ENCODE peak calls at places on chromosomes 1 and 21, in five cellular contexts. One of them, this sample, is unnamed.

GRCh38 chr1:172662464-172663109 is 3.7 kb downstream of the FASLG start:
- DNase-seq in sigmoid colon: no peak
- DNase-seq in upper lobe of left lung: peak
- DNase-seq in transverse colon: peak
- DNase-seq in breast epithelium: peak
- DNase-seq in this sample: peak

GRCh38 chr1:194194724-194195123 is 1008.3 kb upstream of the B3GALT2 start:
- DNase-seq in sigmoid colon: no peak
- DNase-seq in upper lobe of left lung: no peak
- DNase-seq in transverse colon: no peak
- DNase-seq in breast epithelium: no peak
- DNase-seq in this sample: no peak

GRCh38 chr1:177824508-177824982 is 145.3 kb downstream of the SEC16B start:
- DNase-seq in sigmoid colon: no peak
- DNase-seq in upper lobe of left lung: no peak
- DNase-seq in transverse colon: no peak
- DNase-seq in breast epithelium: no peak
- DNase-seq in this sample: no peak

GRCh38 chr1:64745986-64746940 is 1.4 kb downstream of the RAVER2 start:
- DNase-seq in sigmoid colon: no peak
- DNase-seq in upper lobe of left lung: no peak
- DNase-seq in transverse colon: peak
- DNase-seq in breast epithelium: no peak
- DNase-seq in this sample: no peak

GRCh38 chr21:40752125-40752524 is 94.8 kb downstream of the DSCAM start:
- DNase-seq in sigmoid colon: no peak
- DNase-seq in upper lobe of left lung: no peak
- DNase-seq in transverse colon: no peak
- DNase-seq in breast epithelium: no peak
- DNase-seq in this sample: no peak

GRCh38 chr1:94325379-94326302 is 88.3 kb upstream of the ARHGAP29 start:
- DNase-seq in sigmoid colon: no peak
- DNase-seq in upper lobe of left lung: no peak
- DNase-seq in transverse colon: no peak
- DNase-seq in breast epithelium: peak
- DNase-seq in this sample: no peak

GRCh38 chr1:181992072-181992471 is 69.4 kb downstream of the ZNF648 start:
- DNase-seq in sigmoid colon: no peak
- DNase-seq in upper lobe of left lung: no peak
- DNase-seq in transverse colon: no peak
- DNase-seq in breast epithelium: no peak
- DNase-seq in this sample: no peak

GRCh38 chr1:184974086-184974836 is at the start of gene NIBAN1:
- DNase-seq in sigmoid colon: peak
- DNase-seq in upper lobe of left lung: peak
- DNase-seq in transverse colon: peak
- DNase-seq in breast epithelium: peak
- DNase-seq in this sample: peak

GRCh38 chr1:85502171-85502570 is 37.2 kb upstream of the DDAH1 start:
- DNase-seq in sigmoid colon: no peak
- DNase-seq in upper lobe of left lung: no peak
- DNase-seq in transverse colon: no peak
- DNase-seq in breast epithelium: no peak
- DNase-seq in this sample: no peak

GRCh38 chr1:115764541-115764940 is 4.0 kb downstream of the CASQ2 start:
- DNase-seq in sigmoid colon: no peak
- DNase-seq in upper lobe of left lung: no peak
- DNase-seq in transverse colon: peak
- DNase-seq in breast epithelium: no peak
- DNase-seq in this sample: no peak

GRCh38 chr1:32774950-32775634 is 42.1 kb downstream of the YARS1 start:
- DNase-seq in sigmoid colon: no peak
- DNase-seq in upper lobe of left lung: no peak
- DNase-seq in transverse colon: no peak
- DNase-seq in breast epithelium: no peak
- DNase-seq in this sample: no peak

GRCh38 chr1:111030590-111030989 is 66.9 kb upstream of the LRIF1 start:
- DNase-seq in sigmoid colon: no peak
- DNase-seq in upper lobe of left lung: no peak
- DNase-seq in transverse colon: peak
- DNase-seq in breast epithelium: no peak
- DNase-seq in this sample: peak

GRCh38 chr1:27970401-27970800 is 10.6 kb downstream of the XKR8 start:
- DNase-seq in sigmoid colon: peak
- DNase-seq in upper lobe of left lung: no peak
- DNase-seq in transverse colon: no peak
- DNase-seq in breast epithelium: no peak
- DNase-seq in this sample: no peak

GRCh38 chr1:20590313-20590777 is 1.4 kb downstream of the CDA start:
- DNase-seq in sigmoid colon: peak
- DNase-seq in upper lobe of left lung: no peak
- DNase-seq in transverse colon: peak
- DNase-seq in breast epithelium: no peak
- DNase-seq in this sample: no peak

GRCh38 chr21:33685613-33686197 is 43.4 kb downstream of the ITSN1 start:
- DNase-seq in sigmoid colon: no peak
- DNase-seq in upper lobe of left lung: no peak
- DNase-seq in transverse colon: no peak
- DNase-seq in breast epithelium: no peak
- DNase-seq in this sample: no peak

GRCh38 chr1:226001852-226002666 is 2.9 kb upstream of the SDE2 start:
- DNase-seq in sigmoid colon: peak
- DNase-seq in upper lobe of left lung: no peak
- DNase-seq in transverse colon: peak
- DNase-seq in breast epithelium: peak
- DNase-seq in this sample: peak

GRCh38 chr1:98706173-98706848 is 44.8 kb downstream of the SNX7 start:
- DNase-seq in sigmoid colon: no peak
- DNase-seq in upper lobe of left lung: no peak
- DNase-seq in transverse colon: no peak
- DNase-seq in breast epithelium: no peak
- DNase-seq in this sample: no peak

GRCh38 chr1:1397839-1398523 is 1.2 kb downstream of the CCNL2 start:
- DNase-seq in sigmoid colon: no peak
- DNase-seq in upper lobe of left lung: no peak
- DNase-seq in transverse colon: no peak
- DNase-seq in breast epithelium: no peak
- DNase-seq in this sample: no peak

GRCh38 chr1:61631436-61631835 is 93.5 kb downstream of the TM2D1 start:
- DNase-seq in sigmoid colon: no peak
- DNase-seq in upper lobe of left lung: no peak
- DNase-seq in transverse colon: no peak
- DNase-seq in breast epithelium: no peak
- DNase-seq in this sample: no peak

GRCh38 chr1:92464588-92465255 is 22.0 kb downstream of the GFI1 start:
- DNase-seq in sigmoid colon: no peak
- DNase-seq in upper lobe of left lung: no peak
- DNase-seq in transverse colon: peak
- DNase-seq in breast epithelium: no peak
- DNase-seq in this sample: no peak

GRCh38 chr1:76381450-76382108 is 307.0 kb downstream of the ST6GALNAC3 start:
- DNase-seq in sigmoid colon: no peak
- DNase-seq in upper lobe of left lung: no peak
- DNase-seq in transverse colon: no peak
- DNase-seq in breast epithelium: no peak
- DNase-seq in this sample: no peak

GRCh38 chr1:182446033-182446669 is 3.8 kb upstream of the RGSL1 start:
- DNase-seq in sigmoid colon: no peak
- DNase-seq in upper lobe of left lung: no peak
- DNase-seq in transverse colon: peak
- DNase-seq in breast epithelium: no peak
- DNase-seq in this sample: no peak

DNA sequence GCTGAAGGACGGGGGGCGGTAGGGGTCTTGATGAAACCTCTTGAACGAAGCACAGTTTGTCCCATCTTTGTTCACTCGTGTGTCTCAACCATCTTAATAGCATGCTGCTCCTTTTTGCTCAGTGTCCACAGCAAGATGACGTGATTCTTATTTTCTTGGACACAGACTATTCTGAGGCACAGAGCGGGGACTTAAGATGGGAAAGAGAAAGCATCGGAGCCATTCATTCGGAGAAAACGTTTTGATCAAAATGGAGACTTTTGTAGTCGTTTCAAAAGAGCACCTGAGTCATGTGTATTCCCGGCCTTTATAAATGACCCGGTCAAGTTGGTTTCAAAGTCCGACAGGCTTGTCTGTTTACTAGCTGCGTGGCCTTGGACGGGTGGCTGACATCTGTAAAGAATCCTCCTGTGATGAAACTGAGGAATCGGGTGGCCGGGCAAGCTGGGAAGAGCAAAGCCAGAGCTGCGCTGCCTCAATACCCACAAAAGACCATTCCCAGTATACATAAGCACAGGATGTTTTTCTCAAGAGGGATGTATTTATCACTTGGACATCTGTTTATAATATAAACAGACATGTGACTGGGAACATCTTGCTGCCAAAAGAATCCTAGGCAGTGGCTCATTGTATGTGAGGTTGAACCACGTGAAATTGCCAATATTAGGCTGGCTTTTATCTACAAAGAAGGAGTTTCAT is 18.5 kb downstream of the ETS2 start:
- DNase-seq in sigmoid colon: peak
- DNase-seq in upper lobe of left lung: no peak
- DNase-seq in transverse colon: peak
- DNase-seq in breast epithelium: no peak
- DNase-seq in this sample: no peak
- TF ChIP-seq POLR2AphosphoS5 in sigmoid colon: peak
- TF ChIP-seq POLR2AphosphoS5 in upper lobe of left lung: peak
- TF ChIP-seq POLR2AphosphoS5 in transverse colon: peak
- TF ChIP-seq POLR2AphosphoS5 in breast epithelium: no peak
- TF ChIP-seq POLR2AphosphoS5 in this sample: peak

GRCh38 chr1:22315315-22316078 is 136.2 kb upstream of the ZBTB40 start:
- DNase-seq in sigmoid colon: no peak
- DNase-seq in upper lobe of left lung: peak
- DNase-seq in transverse colon: no peak
- DNase-seq in breast epithelium: no peak
- DNase-seq in this sample: no peak
- TF ChIP-seq POLR2AphosphoS5 in sigmoid colon: no peak
- TF ChIP-seq POLR2AphosphoS5 in upper lobe of left lung: no peak
- TF ChIP-seq POLR2AphosphoS5 in transverse colon: no peak
- TF ChIP-seq POLR2AphosphoS5 in breast epithelium: no peak
- TF ChIP-seq POLR2AphosphoS5 in this sample: no peak

GRCh38 chr1:231037585-231038517 is 2.2 kb downstream of the FAM89A start:
- DNase-seq in sigmoid colon: no peak
- DNase-seq in upper lobe of left lung: no peak
- DNase-seq in transverse colon: no peak
- DNase-seq in breast epithelium: no peak
- DNase-seq in this sample: no peak

GRCh38 chr1:231041705-231042261 is 1.7 kb upstream of the FAM89A start:
- DNase-seq in sigmoid colon: no peak
- DNase-seq in upper lobe of left lung: no peak
- DNase-seq in transverse colon: no peak
- DNase-seq in breast epithelium: no peak
- DNase-seq in this sample: no peak

GRCh38 chr1:231039161-231040018 is 664 bp downstream of the FAM89A start:
- DNase-seq in sigmoid colon: peak
- DNase-seq in upper lobe of left lung: peak
- DNase-seq in transverse colon: peak
- DNase-seq in breast epithelium: no peak
- DNase-seq in this sample: peak

GRCh38 chr1:231040800-231041704 is 998 bp upstream of the FAM89A start:
- DNase-seq in sigmoid colon: peak
- DNase-seq in upper lobe of left lung: peak
- DNase-seq in transverse colon: no peak
- DNase-seq in breast epithelium: no peak
- DNase-seq in this sample: peak

DNA sequence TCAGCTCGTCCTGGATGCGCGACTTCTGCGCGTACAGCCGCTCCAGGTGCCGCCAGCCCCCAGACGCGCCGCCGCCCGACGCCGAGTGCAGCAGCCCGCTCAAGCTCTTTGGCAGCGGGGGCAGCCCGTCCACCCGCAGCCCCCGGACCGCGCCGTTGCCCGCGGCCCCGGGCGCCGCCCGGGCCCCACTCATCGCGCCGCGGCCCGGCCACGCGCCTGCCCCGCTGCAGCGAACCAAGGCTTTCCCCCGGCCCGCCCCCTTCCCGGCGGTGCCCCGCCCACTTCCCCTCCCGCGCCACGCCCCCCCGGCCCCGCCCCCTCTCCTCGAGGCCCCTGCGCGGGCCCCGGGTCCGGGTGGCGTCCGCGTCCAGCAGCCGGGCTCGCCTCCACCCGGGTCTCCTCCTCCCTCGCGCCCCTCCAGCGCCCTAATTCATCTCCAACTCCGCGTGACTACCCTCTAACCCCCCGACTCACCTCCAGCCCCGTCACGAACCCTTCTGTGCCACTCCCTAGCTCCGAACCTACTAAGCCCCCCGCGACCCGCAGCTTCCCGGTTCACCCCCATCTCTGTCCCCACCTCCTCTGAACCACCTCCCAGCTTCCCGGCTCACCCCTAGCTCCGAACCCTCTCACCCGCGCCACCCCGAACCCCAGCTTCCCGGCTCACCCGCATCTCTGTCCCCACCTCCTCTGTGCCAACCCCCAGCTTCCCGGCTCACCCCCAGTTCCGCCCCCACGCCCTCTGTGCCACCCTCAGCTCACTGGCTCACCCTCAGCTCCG is at the start of gene FAM89A:
- DNase-seq in sigmoid colon: peak
- DNase-seq in upper lobe of left lung: peak
- DNase-seq in transverse colon: peak
- DNase-seq in breast epithelium: peak
- DNase-seq in this sample: peak
- TF ChIP-seq POLR2AphosphoS5 in sigmoid colon: no peak
- TF ChIP-seq POLR2AphosphoS5 in upper lobe of left lung: peak
- TF ChIP-seq POLR2AphosphoS5 in transverse colon: no peak
- TF ChIP-seq POLR2AphosphoS5 in breast epithelium: no peak
- TF ChIP-seq POLR2AphosphoS5 in this sample: no peak

GRCh38 chr1:209648931-209649776 is 3.1 kb downstream of the LAMB3 start:
- DNase-seq in sigmoid colon: no peak
- DNase-seq in upper lobe of left lung: no peak
- DNase-seq in transverse colon: peak
- DNase-seq in breast epithelium: no peak
- DNase-seq in this sample: no peak

GRCh38 chr1:209647212-209647611 is 5.0 kb downstream of the LAMB3 start:
- DNase-seq in sigmoid colon: no peak
- DNase-seq in upper lobe of left lung: no peak
- DNase-seq in transverse colon: no peak
- DNase-seq in breast epithelium: no peak
- DNase-seq in this sample: no peak

GRCh38 chr1:209645574-209646452 is 6.4 kb downstream of the LAMB3 start:
- DNase-seq in sigmoid colon: no peak
- DNase-seq in upper lobe of left lung: no peak
- DNase-seq in transverse colon: no peak
- DNase-seq in breast epithelium: no peak
- DNase-seq in this sample: no peak

GRCh38 chr1:209648366-209648765 is 3.9 kb downstream of the LAMB3 start:
- DNase-seq in sigmoid colon: no peak
- DNase-seq in upper lobe of left lung: no peak
- DNase-seq in transverse colon: no peak
- DNase-seq in breast epithelium: no peak
- DNase-seq in this sample: no peak

DNA sequence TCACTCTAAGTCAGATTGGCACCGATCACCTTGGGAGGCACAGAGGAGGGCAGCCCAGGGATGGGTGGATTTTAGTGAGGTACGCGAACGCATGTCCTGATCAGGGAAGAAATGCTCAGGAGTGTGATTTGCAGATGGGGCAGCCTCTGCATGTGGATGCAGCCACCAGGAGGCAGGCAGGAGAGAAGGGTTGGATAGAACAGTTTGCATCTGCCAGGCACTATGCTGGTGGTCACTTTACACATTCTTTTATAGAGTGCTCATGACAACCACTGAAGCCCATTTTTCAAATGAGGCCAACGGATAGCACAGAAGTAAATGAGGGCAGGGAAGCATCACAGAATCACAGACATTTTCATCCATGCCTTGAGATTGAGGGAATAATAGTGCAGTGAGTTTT is 5.7 kb downstream of the LAMB3 start:
- DNase-seq in sigmoid colon: no peak
- DNase-seq in upper lobe of left lung: no peak
- DNase-seq in transverse colon: no peak
- DNase-seq in breast epithelium: no peak
- DNase-seq in this sample: no peak
- TF ChIP-seq POLR2AphosphoS5 in sigmoid colon: no peak
- TF ChIP-seq POLR2AphosphoS5 in upper lobe of left lung: no peak
- TF ChIP-seq POLR2AphosphoS5 in transverse colon: no peak
- TF ChIP-seq POLR2AphosphoS5 in breast epithelium: no peak
- TF ChIP-seq POLR2AphosphoS5 in this sample: no peak

This sample was measured in prostate gland.